ENCODE peak calls at places on chromosomes 13 and 19, in seven cellular contexts. V, X, C, T, I, N and W are unnamed samples.

GRCh38 chr13:30019648-30020626 is 169.5 kb upstream of the UBL3 start:
- DNase-seq in T (no peak), X (no peak), I (no peak), C (peak; percentile 39), N (peak; percentile 72), V (no peak), W (no peak)

GRCh38 chr13:51523082-51523518 is 61.2 kb upstream of the WDFY2 start:
- DNase-seq in T (no peak), I (peak; percentile 65), C (no peak), V (no peak), X (no peak), N (peak; percentile 45), W (no peak)

GRCh38 chr13:100887729-100888151 is 213.1 kb upstream of the TMTC4 start:
- DNase-seq in T (no peak), X (no peak), N (peak; percentile 54), I (no peak), C (no peak), V (no peak), W (no peak)

GRCh38 chr19:55581828-55582223 is 1.2 kb upstream of the ZNF579 start:
- DNase-seq in T (no peak), N (peak; percentile 23), C (no peak), I (no peak), V (no peak), X (no peak), W (no peak)

GRCh38 chr13:50214514-50214913 is 199.3 kb downstream of the KCNRG start:
- DNase-seq in N (no peak), I (no peak), T (no peak), X (no peak), C (no peak), V (no peak), W (no peak)

GRCh38 chr13:103525530-103525929 is 459.3 kb upstream of the SLC10A2 start:
- DNase-seq in V (no peak), X (no peak), N (no peak), I (no peak), T (no peak), C (no peak), W (no peak)

GRCh38 chr19:21604351-21604926 is 99.0 kb downstream of the ZNF429 start:
- DNase-seq in N (peak; percentile 79), C (peak; percentile 7), I (no peak), X (no peak), T (no peak), V (no peak), W (no peak)

GRCh38 chr13:29774830-29775229 is 75.6 kb downstream of the UBL3 start:
- DNase-seq in C (no peak), T (no peak), V (no peak), I (no peak), N (no peak), X (no peak), W (no peak)

GRCh38 chr19:47232422-47233211 is 1.6 kb upstream of the BBC3 start:
- DNase-seq in N (no peak), X (no peak), V (no peak), I (no peak), T (no peak), C (no peak), W (no peak)

GRCh38 chr19:4624301-4624700 is 15.0 kb upstream of the TNFAIP8L1 start:
- DNase-seq in X (no peak), I (no peak), T (no peak), N (no peak), V (no peak), C (no peak), W (no peak)

GRCh38 chr13:40330950-40331349 is 335.5 kb downstream of the FOXO1 start:
- DNase-seq in C (no peak), X (no peak), T (no peak), N (no peak), V (no peak), I (no peak), W (no peak)

GRCh38 chr19:1236566-1236965 is 1.2 kb downstream of the CBARP start:
- DNase-seq in X (no peak), T (no peak), V (no peak), N (no peak), C (peak; percentile 68), I (no peak), W (no peak)

GRCh38 chr13:48647625-48648024 is 6.1 kb upstream of the CYSLTR2 start:
- DNase-seq in C (no peak), T (no peak), N (peak; percentile 55), V (no peak), I (no peak), X (no peak), W (no peak)

GRCh38 chr19:43725468-43725867 is 9.6 kb downstream of the IRGC start:
- DNase-seq in X (no peak), C (no peak), T (no peak), V (no peak), I (no peak), N (no peak), W (no peak)

GRCh38 chr13:50421457-50422130 is 406.4 kb downstream of the KCNRG start:
- DNase-seq in T (no peak), X (no peak), N (no peak), C (no peak), I (no peak), V (no peak), W (no peak)

GRCh38 chr13:60509601-60510386 is 112.8 kb downstream of the TDRD3 start:
- DNase-seq in T (no peak), N (no peak), C (no peak), X (no peak), I (no peak), V (no peak), W (no peak)

GRCh38 chr13:44108345-44108858 is 228.7 kb downstream of the LACC1 start:
- DNase-seq in V (no peak), X (no peak), I (peak; percentile 44), N (peak; percentile 85), T (no peak), C (no peak), W (no peak)

GRCh38 chr13:106145997-106146864 is 389.2 kb downstream of the EFNB2 start:
- DNase-seq in C (no peak), I (no peak), X (no peak), V (no peak), T (no peak), N (peak; percentile 84), W (no peak)

GRCh38 chr19:38361633-38362075 is 12.7 kb upstream of the PSMD8 start:
- DNase-seq in X (peak; percentile 19), I (peak; percentile 49), N (peak; percentile 95), T (peak; percentile 27), V (no peak), C (peak; percentile 97), W (no peak)

GRCh38 chr13:111632906-111633305 is 312.5 kb downstream of the TEX29 start:
- DNase-seq in I (no peak), N (peak; percentile 88), V (no peak), T (no peak), X (no peak), C (peak; percentile 28), W (no peak)

GRCh38 chr19:51327066-51327985 is 14.6 kb downstream of the VSIG10L start:
- DNase-seq in V (no peak), C (peak; percentile 84), N (peak; percentile 82), I (no peak), X (no peak), T (no peak), W (no peak)

GRCh38 chr19:33064117-33064777 is 441 bp downstream of the RHPN2 start:
- DNase-seq in C (no peak), T (no peak), I (no peak), V (no peak), X (no peak), N (peak; percentile 45), W (no peak)

GRCh38 chr13:101942038-101942437 is 459.8 kb downstream of the FGF14 start:
- DNase-seq in N (peak; percentile 71), X (peak; percentile 49), I (peak; percentile 30), V (no peak), C (peak; percentile 64), T (no peak), W (no peak)

GRCh38 chr19:47381653-47382279 is 32.7 kb downstream of the DHX34 start:
- DNase-seq in V (no peak), I (no peak), N (no peak), X (no peak), C (no peak), T (no peak), W (no peak)

GRCh38 chr13:98842074-98842473 is 89.6 kb upstream of the SLC15A1 start:
- DNase-seq in I (no peak), N (no peak), C (no peak), T (no peak), V (no peak), X (no peak), W (no peak)

GRCh38 chr13:99677388-99677951 is 176.2 kb downstream of the TM9SF2 start:
- DNase-seq in N (no peak), T (no peak), V (no peak), X (no peak), C (no peak), I (no peak), W (no peak)

GRCh38 chr13:33548065-33548464 is 262.5 kb upstream of the STARD13 start:
- DNase-seq in N (no peak), I (no peak), X (no peak), V (no peak), C (no peak), T (no peak), W (no peak)

GRCh38 chr19:48819366-48819816 is 8.6 kb upstream of the BCAT2 start:
- DNase-seq in N (no peak), X (peak; percentile 96), T (no peak), V (no peak), I (peak; percentile 85), C (no peak), W (peak; percentile 59)
- H3K27ac ChIP-seq in N (no peak overlapping the region), X (peak overlapping the region; percentile 65), T (peak overlapping the region; percentile 61), V (no peak overlapping the region), I (peak overlapping the region; percentile 64), C (no peak overlapping the region), W (no peak overlapping the region)

DNA sequence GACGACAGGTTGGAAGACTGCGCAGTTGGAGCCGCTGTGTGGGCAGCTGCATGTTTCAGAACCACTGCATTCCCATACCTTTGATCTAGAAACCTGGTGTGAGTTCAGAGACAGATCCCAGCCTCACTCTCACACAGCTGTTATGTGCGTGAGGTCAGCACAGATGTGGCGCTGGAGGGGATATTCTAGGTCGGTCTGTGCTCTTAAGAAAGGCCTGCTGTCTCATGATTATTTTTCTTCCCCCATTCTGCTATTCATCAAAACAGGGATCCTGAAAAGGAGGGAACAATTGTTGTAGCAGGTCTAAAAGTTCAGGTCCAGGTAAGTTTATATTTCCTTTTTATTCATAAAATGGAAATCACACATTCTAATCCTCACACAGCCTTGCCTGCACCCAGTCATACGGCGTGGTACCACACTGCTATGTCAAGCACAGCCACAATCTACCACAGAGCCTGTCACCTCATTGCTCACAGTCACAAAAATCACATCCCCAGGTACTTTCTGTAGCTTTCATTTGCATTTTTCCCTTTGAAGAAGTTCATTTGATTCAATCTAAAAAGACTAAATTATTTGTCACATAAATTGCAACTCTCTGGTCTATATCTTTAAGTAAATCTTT is 846 bp downstream of the ZNF546 start:
- DNase-seq in T (no peak), I (no peak), N (no peak), V (no peak), C (no peak), X (no peak), W (no peak)
- H3K27ac ChIP-seq in T (peak overlapping the region; percentile 79), I (peak overlapping the region; percentile 71), N (no peak overlapping the region), V (peak overlapping the region; percentile 83), C (no peak overlapping the region), X (no peak overlapping the region), W (peak overlapping the region; percentile 93)

GRCh38 chr19:40585677-40586422 is 9.2 kb downstream of the SHKBP1 start:
- DNase-seq in X (no peak), C (no peak), I (no peak), N (no peak), V (no peak), T (no peak), W (no peak)
- H3K27ac ChIP-seq in X (no peak overlapping the region), C (no peak overlapping the region), I (no peak overlapping the region), N (no peak overlapping the region), V (no peak overlapping the region), T (no peak overlapping the region), W (peak overlapping the region; percentile 31)

GRCh38 chr19:48915757-48916156 is 15.6 kb downstream of the NUCB1 start:
- DNase-seq in N (no peak), T (no peak), I (no peak), C (no peak), V (no peak), X (no peak), W (no peak)
- H3K27ac ChIP-seq in N (no peak overlapping the region), T (no peak overlapping the region), I (no peak overlapping the region), C (no peak overlapping the region), V (no peak overlapping the region), X (no peak overlapping the region), W (no peak overlapping the region)